ENCODE peak calls at places on chromosome 3, in four cellular contexts. Q is AG20443, L is AML-193, J is esophagus squamous epithelium. E is an unnamed sample.

GRCh38 chr3:35648347-35648746 is 9.0 kb downstream of the ARPP21 start:
- DNase-seq in Q (no peak), J (no peak), L (no peak), E (no peak)

GRCh38 chr3:48418651-48419050 is 11.2 kb downstream of the PLXNB1 start:
- DNase-seq in L (no peak), Q (no peak), J (no peak), E (no peak)

GRCh38 chr3:140577911-140578310 is 100.0 kb upstream of the TRIM42 start:
- DNase-seq in J (no peak), Q (no peak), L (no peak), E (no peak)

GRCh38 chr3:170059447-170059846 is 21.7 kb downstream of the GPR160 start:
- DNase-seq in J (no peak), L (no peak), Q (no peak), E (no peak)

GRCh38 chr3:31704651-31705179 is 172.0 kb downstream of the STT3B start:
- DNase-seq in Q (peak), L (no peak), J (no peak), E (no peak)

GRCh38 chr3:54014067-54014466 is 108.3 kb upstream of the CACNA2D3 start:
- DNase-seq in Q (no peak), J (no peak), L (no peak), E (no peak)

GRCh38 chr3:88852606-88853005 is 254.8 kb upstream of the EPHA3 start:
- DNase-seq in Q (no peak), L (no peak), J (no peak), E (no peak)

GRCh38 chr3:146280859-146281258 is 30.0 kb upstream of the PLSCR4 start:
- DNase-seq in L (no peak), Q (peak), J (no peak), E (no peak)

GRCh38 chr3:45537596-45537959 is 57.0 kb upstream of the LIMD1 start:
- DNase-seq in Q (no peak), J (no peak), L (no peak), E (no peak)

GRCh38 chr3:17664923-17665322 is 77.5 kb downstream of the TBC1D5 start:
- DNase-seq in Q (no peak), L (no peak), J (no peak), E (no peak)

GRCh38 chr3:1609416-1609815 is 489.2 kb upstream of the CNTN4 start:
- DNase-seq in Q (no peak), J (no peak), L (no peak), E (no peak)